ENCODE peak calls at places on chromosomes 2 and 18, in nine cellular contexts. One of them, this sample, is unnamed.

GRCh38 chr2:137383391-137383790 is 580.9 kb upstream of the HNMT start:
- DNase-seq in adipocyte: no peak
- DNase-seq in SW 1271: no peak
- DNase-seq in GM23248: no peak
- DNase-seq in EL: no peak
- DNase-seq in T follicular helper cell: no peak
- DNase-seq in ecto neural progenitor cell: no peak
- DNase-seq in foreskin keratinocyte: peak; percentile 2
- DNase-seq in MM.1S: no peak
- DNase-seq in this sample: no peak

GRCh38 chr2:8478133-8478793 is 203.6 kb upstream of the ID2 start:
- DNase-seq in adipocyte: no peak
- DNase-seq in SW 1271: no peak
- DNase-seq in GM23248: no peak
- DNase-seq in EL: no peak
- DNase-seq in T follicular helper cell: no peak
- DNase-seq in ecto neural progenitor cell: no peak
- DNase-seq in foreskin keratinocyte: no peak
- DNase-seq in MM.1S: no peak
- DNase-seq in this sample: no peak

GRCh38 chr18:58590827-58591226 is 38.1 kb downstream of the ALPK2 start:
- DNase-seq in adipocyte: no peak
- DNase-seq in SW 1271: no peak
- DNase-seq in GM23248: peak; percentile 20
- DNase-seq in EL: no peak
- DNase-seq in T follicular helper cell: no peak
- DNase-seq in ecto neural progenitor cell: no peak
- DNase-seq in foreskin keratinocyte: no peak
- DNase-seq in MM.1S: no peak
- DNase-seq in this sample: no peak

GRCh38 chr18:58231930-58232329 is 187.9 kb downstream of the NEDD4L start:
- DNase-seq in adipocyte: no peak
- DNase-seq in SW 1271: no peak
- DNase-seq in GM23248: peak; percentile 30
- DNase-seq in EL: no peak
- DNase-seq in T follicular helper cell: no peak
- DNase-seq in ecto neural progenitor cell: no peak
- DNase-seq in foreskin keratinocyte: no peak
- DNase-seq in MM.1S: no peak
- DNase-seq in this sample: no peak

GRCh38 chr2:53234548-53234903 is 533.1 kb upstream of the CHAC2 start:
- DNase-seq in adipocyte: peak; percentile 63
- DNase-seq in SW 1271: no peak
- DNase-seq in GM23248: no peak
- DNase-seq in EL: no peak
- DNase-seq in T follicular helper cell: no peak
- DNase-seq in ecto neural progenitor cell: no peak
- DNase-seq in foreskin keratinocyte: no peak
- DNase-seq in MM.1S: no peak
- DNase-seq in this sample: peak; percentile 29

GRCh38 chr2:237968048-237968862 is 1.4 kb downstream of the UBE2F start:
- DNase-seq in adipocyte: peak; percentile 83
- DNase-seq in SW 1271: peak; percentile 15
- DNase-seq in GM23248: peak; percentile 89
- DNase-seq in EL: peak; percentile 48
- DNase-seq in T follicular helper cell: peak; percentile 22
- DNase-seq in ecto neural progenitor cell: no peak
- DNase-seq in foreskin keratinocyte: peak; percentile 21
- DNase-seq in MM.1S: peak; percentile 89
- DNase-seq in this sample: no peak

GRCh38 chr2:43199492-43200481 is 26.6 kb downstream of the ZFP36L2 start:
- DNase-seq in adipocyte: no peak
- DNase-seq in SW 1271: no peak
- DNase-seq in GM23248: no peak
- DNase-seq in EL: no peak
- DNase-seq in T follicular helper cell: no peak
- DNase-seq in ecto neural progenitor cell: no peak
- DNase-seq in foreskin keratinocyte: peak; percentile 71
- DNase-seq in MM.1S: no peak
- DNase-seq in this sample: peak; percentile 46

GRCh38 chr2:186325827-186326535 is 160.1 kb upstream of the ZC3H15 start:
- DNase-seq in adipocyte: peak; percentile 46
- DNase-seq in SW 1271: no peak
- DNase-seq in GM23248: no peak
- DNase-seq in EL: no peak
- DNase-seq in T follicular helper cell: no peak
- DNase-seq in ecto neural progenitor cell: no peak
- DNase-seq in foreskin keratinocyte: peak; percentile 81
- DNase-seq in MM.1S: no peak
- DNase-seq in this sample: no peak

GRCh38 chr2:62589691-62590356 is 83.8 kb upstream of the TMEM17 start:
- DNase-seq in adipocyte: no peak
- DNase-seq in SW 1271: no peak
- DNase-seq in GM23248: no peak
- DNase-seq in EL: no peak
- DNase-seq in T follicular helper cell: no peak
- DNase-seq in ecto neural progenitor cell: no peak
- DNase-seq in foreskin keratinocyte: no peak
- DNase-seq in MM.1S: no peak
- DNase-seq in this sample: no peak

GRCh38 chr2:64932327-64933216 is 56.6 kb upstream of the SLC1A4 start:
- DNase-seq in adipocyte: no peak
- DNase-seq in SW 1271: no peak
- DNase-seq in GM23248: no peak
- DNase-seq in EL: no peak
- DNase-seq in T follicular helper cell: no peak
- DNase-seq in ecto neural progenitor cell: no peak
- DNase-seq in foreskin keratinocyte: no peak
- DNase-seq in MM.1S: peak; percentile 80
- DNase-seq in this sample: no peak

GRCh38 chr2:112174383-112174782 is 36.2 kb downstream of the FBLN7 start:
- DNase-seq in adipocyte: no peak
- DNase-seq in SW 1271: no peak
- DNase-seq in GM23248: no peak
- DNase-seq in EL: no peak
- DNase-seq in T follicular helper cell: no peak
- DNase-seq in ecto neural progenitor cell: no peak
- DNase-seq in foreskin keratinocyte: no peak
- DNase-seq in MM.1S: no peak
- DNase-seq in this sample: no peak

GRCh38 chr2:149438260-149438960 is 108.0 kb downstream of the LYPD6 start:
- DNase-seq in adipocyte: no peak
- DNase-seq in SW 1271: no peak
- DNase-seq in GM23248: no peak
- DNase-seq in EL: no peak
- DNase-seq in T follicular helper cell: no peak
- DNase-seq in ecto neural progenitor cell: no peak
- DNase-seq in foreskin keratinocyte: no peak
- DNase-seq in MM.1S: no peak
- DNase-seq in this sample: no peak

GRCh38 chr2:128786296-128786695 is 467.6 kb upstream of the HS6ST1 start:
- DNase-seq in adipocyte: no peak
- DNase-seq in SW 1271: no peak
- DNase-seq in GM23248: peak; percentile 9
- DNase-seq in EL: no peak
- DNase-seq in T follicular helper cell: no peak
- DNase-seq in ecto neural progenitor cell: no peak
- DNase-seq in foreskin keratinocyte: no peak
- DNase-seq in MM.1S: no peak
- DNase-seq in this sample: no peak

GRCh38 chr2:190847504-190848201 is 33.0 kb upstream of the GLS start:
- DNase-seq in adipocyte: peak; percentile 64
- DNase-seq in SW 1271: no peak
- DNase-seq in GM23248: peak; percentile 62
- DNase-seq in EL: peak; percentile 55
- DNase-seq in T follicular helper cell: no peak
- DNase-seq in ecto neural progenitor cell: no peak
- DNase-seq in foreskin keratinocyte: no peak
- DNase-seq in MM.1S: no peak
- DNase-seq in this sample: no peak

GRCh38 chr18:4068552-4069158 is 386.5 kb downstream of the DLGAP1 start:
- DNase-seq in adipocyte: peak; percentile 78
- DNase-seq in SW 1271: peak; percentile 16
- DNase-seq in GM23248: peak; percentile 52
- DNase-seq in EL: peak; percentile 32
- DNase-seq in T follicular helper cell: peak; percentile 10
- DNase-seq in ecto neural progenitor cell: no peak
- DNase-seq in foreskin keratinocyte: no peak
- DNase-seq in MM.1S: peak; percentile 52
- DNase-seq in this sample: peak; percentile 23

GRCh38 chr2:68767031-68767961 is 32.7 kb downstream of the ARHGAP25 start:
- DNase-seq in adipocyte: no peak
- DNase-seq in SW 1271: no peak
- DNase-seq in GM23248: no peak
- DNase-seq in EL: no peak
- DNase-seq in T follicular helper cell: peak; percentile 31
- DNase-seq in ecto neural progenitor cell: no peak
- DNase-seq in foreskin keratinocyte: no peak
- DNase-seq in MM.1S: peak; percentile 61
- DNase-seq in this sample: no peak

GRCh38 chr18:24346254-24346653 is 51.4 kb downstream of the OSBPL1A start:
- DNase-seq in adipocyte: peak; percentile 68
- DNase-seq in SW 1271: no peak
- DNase-seq in GM23248: no peak
- DNase-seq in EL: no peak
- DNase-seq in T follicular helper cell: no peak
- DNase-seq in ecto neural progenitor cell: no peak
- DNase-seq in foreskin keratinocyte: no peak
- DNase-seq in MM.1S: peak; percentile 81
- DNase-seq in this sample: no peak

This sample was measured in HT1080.